ENCODE peak calls at places on chromosomes 7 and 10, in nine cellular contexts. S is HFF-Myc; Z is activated gamma-delta T cell treated with anti-CD3 and anti-CD28 coated beads, Interleukin-2, amount 50 U/mL, for 16 hours; I is chondrocyte; B is stimulated activated CD8-positive, alpha-beta memory T cell treated with anti-CD3 and anti-CD28 coated beads, Interleukin-7, amount 100 ng/mL, for 1 hour; D is Peyer's patch; U is A549; W is LoVo; M is anterior cingulate cortex. T is an unnamed sample.

GRCh38 chr10:132898391-132899053 is 43.8 kb downstream of the CFAP46 start:
- DNase-seq in U (no peak), W (no peak), M (no peak), S (no peak), D (peak), Z (no peak), I (no peak), B (no peak), T (no peak)

GRCh38 chr7:159231017-159231416 is 86.3 kb upstream of the VIPR2 start:
- DNase-seq in U (no peak), I (no peak), S (no peak), M (no peak), Z (no peak), W (no peak), B (no peak), D (no peak), T (no peak)

GRCh38 chr7:21507627-21508343 is 35.1 kb upstream of the DNAH11 start:
- DNase-seq in M (no peak), U (peak), D (peak), W (peak), Z (no peak), S (peak), I (no peak), B (no peak), T (peak)

GRCh38 chr10:107834706-107835105 is 670.2 kb upstream of the SORCS1 start:
- DNase-seq in M (no peak), W (no peak), D (no peak), B (no peak), Z (no peak), U (no peak), I (no peak), S (no peak), T (no peak)

GRCh38 chr7:151754142-151754590 is 122.7 kb downstream of the PRKAG2 start:
- DNase-seq in I (peak), B (no peak), Z (no peak), M (peak), S (peak), U (peak), D (peak), W (peak), T (peak)

GRCh38 chr7:92925876-92926696 is 89.7 kb upstream of the CDK6 start:
- DNase-seq in M (no peak), B (no peak), U (no peak), D (no peak), Z (no peak), S (no peak), I (no peak), W (no peak), T (no peak)

GRCh38 chr10:48194830-48195229 is 79.7 kb downstream of the FRMPD2 start:
- DNase-seq in U (peak), S (no peak), M (no peak), B (no peak), I (no peak), D (peak), Z (no peak), W (peak), T (no peak)

GRCh38 chr10:120426306-120426705 is 30.7 kb upstream of the PLPP4 start:
- DNase-seq in W (no peak), Z (no peak), U (no peak), B (no peak), M (no peak), I (no peak), D (no peak), S (no peak), T (peak)

T was measured in trophoblast cell.